ENCODE peak calls at places on chromosomes 1 and 21, in ten cellular contexts. One of them, this sample, is unnamed.

GRCh38 chr1:173946380-173946921 is 29.3 kb upstream of the SERPINC1 start:
- DNase-seq in breast epithelium: no peak
- DNase-seq in CD4-positive, CD25-positive, alpha-beta regulatory T cell: no peak
- DNase-seq in left ventricle myocardium inferior: no peak
- DNase-seq in CD4-positive, alpha-beta memory T cell: no peak
- DNase-seq in SK-N-SH: no peak
- DNase-seq in trophoblast cell: no peak
- DNase-seq in PC-3: no peak
- DNase-seq in GM23338: no peak
- DNase-seq in lower lobe of right lung: no peak
- DNase-seq in this sample: no peak

GRCh38 chr1:4407851-4408250 is 246.6 kb upstream of the AJAP1 start:
- DNase-seq in breast epithelium: no peak
- DNase-seq in CD4-positive, CD25-positive, alpha-beta regulatory T cell: no peak
- DNase-seq in left ventricle myocardium inferior: no peak
- DNase-seq in CD4-positive, alpha-beta memory T cell: no peak
- DNase-seq in SK-N-SH: no peak
- DNase-seq in trophoblast cell: no peak
- DNase-seq in PC-3: no peak
- DNase-seq in GM23338: no peak
- DNase-seq in lower lobe of right lung: no peak
- DNase-seq in this sample: no peak

GRCh38 chr21:43311303-43311817 is 115.6 kb downstream of the SIK1 start:
- DNase-seq in breast epithelium: no peak
- DNase-seq in CD4-positive, CD25-positive, alpha-beta regulatory T cell: no peak
- DNase-seq in left ventricle myocardium inferior: no peak
- DNase-seq in CD4-positive, alpha-beta memory T cell: no peak
- DNase-seq in SK-N-SH: no peak
- DNase-seq in trophoblast cell: no peak
- DNase-seq in PC-3: no peak
- DNase-seq in GM23338: no peak
- DNase-seq in lower lobe of right lung: peak; percentile 37
- DNase-seq in this sample: peak; percentile 2

GRCh38 chr1:2148691-2149090 is 45.9 kb downstream of the FAAP20 start:
- DNase-seq in breast epithelium: no peak
- DNase-seq in CD4-positive, CD25-positive, alpha-beta regulatory T cell: peak; percentile 51
- DNase-seq in left ventricle myocardium inferior: peak; percentile 32
- DNase-seq in CD4-positive, alpha-beta memory T cell: peak; percentile 81
- DNase-seq in SK-N-SH: no peak
- DNase-seq in trophoblast cell: no peak
- DNase-seq in PC-3: no peak
- DNase-seq in GM23338: no peak
- DNase-seq in lower lobe of right lung: peak; percentile 61
- DNase-seq in this sample: no peak

GRCh38 chr1:101081496-101082282 is 56.1 kb upstream of the DPH5 start:
- DNase-seq in breast epithelium: no peak
- DNase-seq in CD4-positive, CD25-positive, alpha-beta regulatory T cell: peak; percentile 71
- DNase-seq in left ventricle myocardium inferior: no peak
- DNase-seq in CD4-positive, alpha-beta memory T cell: peak; percentile 60
- DNase-seq in SK-N-SH: no peak
- DNase-seq in trophoblast cell: no peak
- DNase-seq in PC-3: no peak
- DNase-seq in GM23338: no peak
- DNase-seq in lower lobe of right lung: no peak
- DNase-seq in this sample: no peak

GRCh38 chr1:39213511-39214002 is 9.1 kb downstream of the MACF1 start:
- DNase-seq in breast epithelium: no peak
- DNase-seq in CD4-positive, CD25-positive, alpha-beta regulatory T cell: no peak
- DNase-seq in left ventricle myocardium inferior: no peak
- DNase-seq in CD4-positive, alpha-beta memory T cell: no peak
- DNase-seq in SK-N-SH: no peak
- DNase-seq in trophoblast cell: peak; percentile 71
- DNase-seq in PC-3: no peak
- DNase-seq in GM23338: no peak
- DNase-seq in lower lobe of right lung: no peak
- DNase-seq in this sample: no peak

GRCh38 chr1:36084502-36085115 is 715 bp downstream of the TEKT2 start:
- DNase-seq in breast epithelium: no peak
- DNase-seq in CD4-positive, CD25-positive, alpha-beta regulatory T cell: no peak
- DNase-seq in left ventricle myocardium inferior: no peak
- DNase-seq in CD4-positive, alpha-beta memory T cell: no peak
- DNase-seq in SK-N-SH: no peak
- DNase-seq in trophoblast cell: no peak
- DNase-seq in PC-3: no peak
- DNase-seq in GM23338: peak; percentile 48
- DNase-seq in lower lobe of right lung: no peak
- DNase-seq in this sample: no peak

GRCh38 chr21:26513212-26513611 is 59.9 kb downstream of the CYYR1 start:
- DNase-seq in breast epithelium: no peak
- DNase-seq in CD4-positive, CD25-positive, alpha-beta regulatory T cell: no peak
- DNase-seq in left ventricle myocardium inferior: no peak
- DNase-seq in CD4-positive, alpha-beta memory T cell: no peak
- DNase-seq in SK-N-SH: no peak
- DNase-seq in trophoblast cell: no peak
- DNase-seq in PC-3: peak; percentile 77
- DNase-seq in GM23338: no peak
- DNase-seq in lower lobe of right lung: no peak
- DNase-seq in this sample: no peak

GRCh38 chr1:66371233-66372005 is 162.5 kb upstream of the SGIP1 start:
- DNase-seq in breast epithelium: no peak
- DNase-seq in CD4-positive, CD25-positive, alpha-beta regulatory T cell: no peak
- DNase-seq in left ventricle myocardium inferior: no peak
- DNase-seq in CD4-positive, alpha-beta memory T cell: no peak
- DNase-seq in SK-N-SH: no peak
- DNase-seq in trophoblast cell: peak; percentile 70
- DNase-seq in PC-3: peak; percentile 56
- DNase-seq in GM23338: no peak
- DNase-seq in lower lobe of right lung: no peak
- DNase-seq in this sample: peak; percentile 54

GRCh38 chr1:244239261-244239770 is 188.2 kb downstream of the ZBTB18 start:
- DNase-seq in breast epithelium: no peak
- DNase-seq in CD4-positive, CD25-positive, alpha-beta regulatory T cell: no peak
- DNase-seq in left ventricle myocardium inferior: no peak
- DNase-seq in CD4-positive, alpha-beta memory T cell: no peak
- DNase-seq in SK-N-SH: no peak
- DNase-seq in trophoblast cell: no peak
- DNase-seq in PC-3: no peak
- DNase-seq in GM23338: no peak
- DNase-seq in lower lobe of right lung: no peak
- DNase-seq in this sample: no peak

GRCh38 chr1:30670195-30671060 is 53.0 kb downstream of the MATN1 start:
- DNase-seq in breast epithelium: no peak
- DNase-seq in CD4-positive, CD25-positive, alpha-beta regulatory T cell: no peak
- DNase-seq in left ventricle myocardium inferior: no peak
- DNase-seq in CD4-positive, alpha-beta memory T cell: no peak
- DNase-seq in SK-N-SH: no peak
- DNase-seq in trophoblast cell: no peak
- DNase-seq in PC-3: peak; percentile 39
- DNase-seq in GM23338: no peak
- DNase-seq in lower lobe of right lung: no peak
- DNase-seq in this sample: no peak

GRCh38 chr1:197356723-197357533 is 88.9 kb downstream of the CRB1 start:
- DNase-seq in breast epithelium: no peak
- DNase-seq in CD4-positive, CD25-positive, alpha-beta regulatory T cell: peak; percentile 30
- DNase-seq in left ventricle myocardium inferior: no peak
- DNase-seq in CD4-positive, alpha-beta memory T cell: peak; percentile 29
- DNase-seq in SK-N-SH: peak; percentile 63
- DNase-seq in trophoblast cell: peak; percentile 47
- DNase-seq in PC-3: peak; percentile 62
- DNase-seq in GM23338: peak; percentile 72
- DNase-seq in lower lobe of right lung: no peak
- DNase-seq in this sample: no peak

GRCh38 chr1:203906932-203907331 is 45.5 kb downstream of the SNRPE start:
- DNase-seq in breast epithelium: no peak
- DNase-seq in CD4-positive, CD25-positive, alpha-beta regulatory T cell: no peak
- DNase-seq in left ventricle myocardium inferior: no peak
- DNase-seq in CD4-positive, alpha-beta memory T cell: no peak
- DNase-seq in SK-N-SH: no peak
- DNase-seq in trophoblast cell: peak; percentile 75
- DNase-seq in PC-3: peak; percentile 97
- DNase-seq in GM23338: no peak
- DNase-seq in lower lobe of right lung: no peak
- DNase-seq in this sample: no peak

GRCh38 chr1:179365342-179366092 is at the start of gene AXDND1:
- DNase-seq in breast epithelium: peak; percentile 67
- DNase-seq in CD4-positive, CD25-positive, alpha-beta regulatory T cell: peak; percentile 94
- DNase-seq in left ventricle myocardium inferior: peak; percentile 84
- DNase-seq in CD4-positive, alpha-beta memory T cell: peak; percentile 95
- DNase-seq in SK-N-SH: peak; percentile 90
- DNase-seq in trophoblast cell: peak; percentile 91
- DNase-seq in PC-3: peak; percentile 65
- DNase-seq in GM23338: peak; percentile 88
- DNase-seq in lower lobe of right lung: peak; percentile 94
- DNase-seq in this sample: peak; percentile 88

GRCh38 chr1:112852276-112852675 is 103.7 kb downstream of the SLC16A1 start:
- DNase-seq in breast epithelium: no peak
- DNase-seq in CD4-positive, CD25-positive, alpha-beta regulatory T cell: no peak
- DNase-seq in left ventricle myocardium inferior: no peak
- DNase-seq in CD4-positive, alpha-beta memory T cell: no peak
- DNase-seq in SK-N-SH: no peak
- DNase-seq in trophoblast cell: peak; percentile 29
- DNase-seq in PC-3: no peak
- DNase-seq in GM23338: no peak
- DNase-seq in lower lobe of right lung: no peak
- DNase-seq in this sample: no peak
- H3K27me3 ChIP-seq in breast epithelium: peaks cover 6% of the 10 kb centered on the region
- H3K27me3 ChIP-seq in CD4-positive, CD25-positive, alpha-beta regulatory T cell: peaks cover 12% of the 10 kb centered on the region
- H3K27me3 ChIP-seq in left ventricle myocardium inferior: peaks cover 64% of the 10 kb centered on the region
- H3K27me3 ChIP-seq in CD4-positive, alpha-beta memory T cell: no peaks in the 10 kb centered on the region
- H3K27me3 ChIP-seq in SK-N-SH: no peaks in the 10 kb centered on the region
- H3K27me3 ChIP-seq in trophoblast cell: no peaks in the 10 kb centered on the region
- H3K27me3 ChIP-seq in PC-3: no peaks in the 10 kb centered on the region
- H3K27me3 ChIP-seq in GM23338: no peaks in the 10 kb centered on the region
- H3K27me3 ChIP-seq in lower lobe of right lung: peaks cover 56% of the 10 kb centered on the region
- H3K27me3 ChIP-seq in this sample: no peaks in the 10 kb centered on the region

GRCh38 chr1:184393924-184394323 is 7.1 kb downstream of the C1orf21 start:
- DNase-seq in breast epithelium: no peak
- DNase-seq in CD4-positive, CD25-positive, alpha-beta regulatory T cell: no peak
- DNase-seq in left ventricle myocardium inferior: no peak
- DNase-seq in CD4-positive, alpha-beta memory T cell: no peak
- DNase-seq in SK-N-SH: no peak
- DNase-seq in trophoblast cell: no peak
- DNase-seq in PC-3: no peak
- DNase-seq in GM23338: no peak
- DNase-seq in lower lobe of right lung: no peak
- DNase-seq in this sample: no peak
- H3K4me1 ChIP-seq in breast epithelium: peaks cover 3% of the 10 kb centered on the region
- H3K4me1 ChIP-seq in CD4-positive, CD25-positive, alpha-beta regulatory T cell: no peaks in the 10 kb centered on the region
- H3K4me1 ChIP-seq in left ventricle myocardium inferior: peaks cover 81% of the 10 kb centered on the region
- H3K4me1 ChIP-seq in CD4-positive, alpha-beta memory T cell: no peaks in the 10 kb centered on the region
- H3K4me1 ChIP-seq in SK-N-SH: peaks cover 19% of the 10 kb centered on the region
- H3K4me1 ChIP-seq in trophoblast cell: peaks cover 12% of the 10 kb centered on the region
- H3K4me1 ChIP-seq in PC-3: peaks cover 5% of the 10 kb centered on the region
- H3K4me1 ChIP-seq in GM23338: peaks cover 41% of the 10 kb centered on the region
- H3K4me1 ChIP-seq in lower lobe of right lung: peaks cover 41% of the 10 kb centered on the region
- H3K4me1 ChIP-seq in this sample: peaks cover 14% of the 10 kb centered on the region

DNA sequence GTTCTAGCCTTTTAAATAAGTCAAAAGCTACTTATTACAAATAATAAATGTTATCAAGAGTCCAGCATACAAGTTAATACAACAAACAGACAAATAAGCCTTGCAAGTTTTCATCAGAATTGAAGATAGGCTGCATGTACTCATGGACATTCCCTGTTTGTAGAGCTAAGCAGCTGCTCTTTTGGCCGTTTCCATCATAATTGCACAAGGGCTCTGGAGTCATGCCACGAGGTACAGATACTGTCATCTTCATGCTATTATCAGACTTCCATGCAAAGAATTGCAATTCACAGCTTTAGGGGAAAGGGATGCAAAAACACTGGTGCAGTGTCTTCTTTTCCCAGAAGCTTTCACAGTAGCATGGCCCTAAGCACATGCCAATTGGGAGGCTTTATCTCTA is 52.8 kb upstream of the TBX15 start:
- DNase-seq in breast epithelium: no peak
- DNase-seq in CD4-positive, CD25-positive, alpha-beta regulatory T cell: no peak
- DNase-seq in left ventricle myocardium inferior: no peak
- DNase-seq in CD4-positive, alpha-beta memory T cell: no peak
- DNase-seq in SK-N-SH: no peak
- DNase-seq in trophoblast cell: peak; percentile 51
- DNase-seq in PC-3: no peak
- DNase-seq in GM23338: no peak
- DNase-seq in lower lobe of right lung: no peak
- DNase-seq in this sample: peak; percentile 56
- H3K27ac ChIP-seq in breast epithelium: no peak overlapping the region
- H3K27ac ChIP-seq in CD4-positive, CD25-positive, alpha-beta regulatory T cell: no peak overlapping the region
- H3K27ac ChIP-seq in left ventricle myocardium inferior: no peak overlapping the region
- H3K27ac ChIP-seq in CD4-positive, alpha-beta memory T cell: no peak overlapping the region
- H3K27ac ChIP-seq in SK-N-SH: no peak overlapping the region
- H3K27ac ChIP-seq in trophoblast cell: no peak overlapping the region
- H3K27ac ChIP-seq in PC-3: no peak overlapping the region
- H3K27ac ChIP-seq in GM23338: no peak overlapping the region
- H3K27ac ChIP-seq in lower lobe of right lung: no peak overlapping the region
- H3K27ac ChIP-seq in this sample: no peak overlapping the region

DNA sequence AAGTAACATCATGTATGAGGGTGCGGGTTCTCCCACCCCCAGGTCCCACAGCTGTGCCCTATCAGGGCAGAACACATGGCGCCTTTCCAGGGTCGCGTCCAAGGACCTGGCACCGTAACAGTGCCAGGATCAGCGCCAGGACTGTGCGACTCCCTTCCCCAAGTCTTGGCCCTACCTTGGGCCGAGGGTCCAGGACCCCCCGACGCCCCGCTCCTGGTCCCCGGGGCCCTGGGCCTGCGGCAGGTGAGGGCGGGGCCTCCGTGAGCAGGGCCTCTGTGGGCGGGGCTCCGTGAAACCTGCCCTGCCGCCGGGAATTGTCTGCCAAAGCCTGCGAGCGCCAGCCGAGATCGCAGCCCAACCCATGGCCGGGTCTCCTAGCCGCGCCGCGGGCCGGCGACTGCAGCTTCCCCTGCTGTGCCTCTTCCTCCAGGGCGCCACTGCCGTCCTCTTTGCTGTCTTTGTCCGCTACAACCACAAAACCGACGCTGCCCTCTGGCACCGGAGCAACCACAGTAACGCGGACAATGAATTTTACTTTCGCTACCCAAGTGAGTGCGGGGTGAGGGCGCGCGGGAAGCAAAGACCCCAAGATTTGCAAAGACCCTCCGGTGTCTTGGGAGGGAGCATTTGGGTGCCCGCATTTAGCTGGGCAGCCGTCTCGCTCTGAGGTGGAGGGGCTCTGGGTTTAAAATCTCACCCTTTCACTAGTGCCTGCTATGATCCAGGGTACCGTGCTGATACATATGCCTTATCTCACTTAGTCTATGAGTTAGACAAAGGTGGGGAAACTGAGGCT is at the start of gene RHBG:
- DNase-seq in breast epithelium: peak; percentile 64
- DNase-seq in CD4-positive, CD25-positive, alpha-beta regulatory T cell: no peak
- DNase-seq in left ventricle myocardium inferior: peak; percentile 35
- DNase-seq in CD4-positive, alpha-beta memory T cell: peak; percentile 19
- DNase-seq in SK-N-SH: no peak
- DNase-seq in trophoblast cell: no peak
- DNase-seq in PC-3: peak; percentile 72
- DNase-seq in GM23338: peak; percentile 93
- DNase-seq in lower lobe of right lung: peak; percentile 79
- DNase-seq in this sample: peak; percentile 74
- H3K27me3 ChIP-seq in breast epithelium: no peaks in the 10 kb centered on the region
- H3K27me3 ChIP-seq in CD4-positive, CD25-positive, alpha-beta regulatory T cell: peaks cover 15% of the 10 kb centered on the region
- H3K27me3 ChIP-seq in left ventricle myocardium inferior: peaks cover 92% of the 10 kb centered on the region
- H3K27me3 ChIP-seq in CD4-positive, alpha-beta memory T cell: peaks cover 22% of the 10 kb centered on the region
- H3K27me3 ChIP-seq in SK-N-SH: no peaks in the 10 kb centered on the region
- H3K27me3 ChIP-seq in trophoblast cell: no peaks in the 10 kb centered on the region
- H3K27me3 ChIP-seq in PC-3: no peaks in the 10 kb centered on the region
- H3K27me3 ChIP-seq in GM23338: peaks cover 12% of the 10 kb centered on the region
- H3K27me3 ChIP-seq in lower lobe of right lung: peaks cover 32% of the 10 kb centered on the region
- H3K27me3 ChIP-seq in this sample: no peaks in the 10 kb centered on the region

This sample was measured in right cardiac atrium.